ENCODE peak calls at places on chromosome 17, in nine cellular contexts. V, A, P, O, W, K, D, R and X are unnamed samples.

GRCh38 chr17:33438578-33438977 is 145.5 kb upstream of the ASIC2 start:
- DNase-seq in P (no peak), V (no peak), W (no peak), D (no peak), R (no peak), A (no peak), O (no peak), K (no peak), X (no peak)

GRCh38 chr17:76781056-76781982 is 43.4 kb downstream of the MFSD11 start:
- DNase-seq in W (peak), V (peak), P (no peak), R (no peak), A (no peak), O (peak), D (no peak), K (no peak), X (no peak)

GRCh38 chr17:81687770-81688541 is 4.1 kb downstream of the HGS start:
- DNase-seq in D (no peak), O (no peak), K (no peak), R (no peak), A (no peak), P (no peak), V (no peak), W (no peak), X (no peak)

GRCh38 chr17:35912339-35912912 is 18.1 kb downstream of the RDM1 start:
- DNase-seq in W (no peak), O (no peak), P (no peak), K (no peak), A (no peak), D (no peak), R (no peak), V (no peak), X (no peak)

GRCh38 chr17:44541884-44542581 is 15.3 kb upstream of the FZD2 start:
- DNase-seq in R (no peak), A (no peak), O (no peak), K (no peak), W (peak), D (no peak), P (no peak), V (peak), X (no peak)

GRCh38 chr17:82493517-82493840 is 26.1 kb upstream of the FOXK2 start:
- DNase-seq in K (no peak), W (no peak), R (no peak), A (no peak), V (no peak), D (no peak), P (no peak), O (no peak), X (no peak)

GRCh38 chr17:76805319-76805718 is 62.9 kb upstream of the MGAT5B start:
- DNase-seq in P (no peak), K (no peak), D (no peak), O (no peak), A (peak), V (no peak), R (peak), W (no peak), X (no peak)

GRCh38 chr17:53058031-53058430 is 764.7 kb upstream of the KIF2B start:
- DNase-seq in R (no peak), K (no peak), V (no peak), P (no peak), A (no peak), O (no peak), W (no peak), D (no peak), X (no peak)

GRCh38 chr17:50872710-50873424 is 6.7 kb upstream of the TOB1 start:
- DNase-seq in K (no peak), P (no peak), R (peak), D (no peak), A (peak), O (peak), W (peak), V (no peak), X (peak)

GRCh38 chr17:82440377-82440981 is 10.1 kb downstream of the CYBC1 start:
- DNase-seq in P (no peak), W (no peak), A (no peak), O (no peak), R (no peak), D (no peak), V (peak), K (no peak), X (no peak)

GRCh38 chr17:79011451-79012147 is 2.0 kb upstream of the CANT1 start:
- DNase-seq in W (no peak), K (no peak), R (peak), A (peak), D (no peak), O (no peak), P (no peak), V (no peak), X (no peak)
- TF ChIP-seq CTCF in W (no peak), K (no peak), R (no peak), A (no peak), D (no peak), O (no peak), P (no peak), V (no peak), X (no peak)

GRCh38 chr17:40399185-40399584 is 18.5 kb downstream of the TOP2A start:
- DNase-seq in P (no peak), V (peak), K (no peak), A (peak), D (no peak), W (peak), R (peak), O (peak), X (no peak)

GRCh38 chr17:40404003-40404402 is 13.7 kb downstream of the TOP2A start:
- DNase-seq in V (no peak), D (no peak), O (no peak), W (no peak), R (no peak), P (no peak), A (no peak), K (no peak), X (no peak)

GRCh38 chr17:40407460-40407859 is 10.2 kb downstream of the TOP2A start:
- DNase-seq in P (no peak), A (no peak), V (no peak), W (no peak), D (no peak), R (no peak), O (no peak), K (no peak), X (no peak)

DNA sequence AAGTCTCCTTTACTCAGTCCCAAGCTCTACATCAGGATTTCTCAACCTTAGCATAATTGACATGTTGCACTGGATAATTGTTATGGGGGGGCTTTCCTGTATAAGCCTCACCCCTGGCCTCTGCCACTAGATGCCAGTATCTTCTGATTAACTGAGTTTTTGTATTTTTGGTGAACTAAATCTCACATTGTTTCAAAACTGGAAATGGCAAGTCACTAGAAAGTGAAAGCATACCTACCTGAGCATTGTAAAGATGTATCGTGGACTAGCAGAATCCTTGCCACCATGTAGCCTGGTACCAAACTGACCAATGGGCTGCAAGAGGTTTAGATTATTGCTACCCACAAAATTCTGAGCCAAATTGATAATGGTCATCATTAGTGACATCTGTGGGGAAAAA is 15.0 kb downstream of the TOP2A start:
- DNase-seq in W (no peak), R (no peak), P (no peak), D (no peak), V (no peak), O (no peak), K (no peak), A (no peak), X (no peak)
- TF ChIP-seq CTCF in W (no peak), R (peak), P (no peak), D (no peak), V (no peak), O (no peak), K (no peak), A (no peak), X (no peak)

GRCh38 chr17:57482657-57483056 is 226.3 kb downstream of the MSI2 start:
- DNase-seq in R (no peak), P (no peak), D (no peak), K (no peak), A (no peak), V (no peak), W (no peak), O (no peak), X (no peak)
- TF ChIP-seq CTCF in R (no peak), P (no peak), D (no peak), K (no peak), A (no peak), V (no peak), W (no peak), O (no peak), X (no peak)

GRCh38 chr17:79033046-79033616 is 9.2 kb downstream of the C1QTNF1 start:
- DNase-seq in W (no peak), V (no peak), R (no peak), P (no peak), A (no peak), K (no peak), D (no peak), O (no peak), X (peak)
- TF ChIP-seq CTCF in W (no peak), V (no peak), R (no peak), P (no peak), A (no peak), K (no peak), D (no peak), O (no peak), X (no peak)

GRCh38 chr17:7393613-7394451 is 493 bp downstream of the PLSCR3 start:
- DNase-seq in O (peak), K (no peak), W (no peak), A (no peak), V (peak), D (no peak), R (no peak), P (peak), X (peak)
- TF ChIP-seq CTCF in O (no peak), K (no peak), W (no peak), A (no peak), V (no peak), D (no peak), R (no peak), P (no peak), X (no peak)